ENCODE peak calls at places on chromosomes 3 and 15, in six cellular contexts. B is neuronal stem cell, Z is IMR-90, I is mesenchymal stem cell, R is H1, N is trophoblast cell. U is an unnamed sample.

GRCh38 chr15:100230784-100231183 is 111.0 kb downstream of the ADAMTS17 start:
- DNase-seq in Z (no peak), B (no peak), I (no peak), N (no peak), R (no peak), U (no peak)

GRCh38 chr3:191070762-191071365 is 128.2 kb upstream of the OSTN start:
- DNase-seq in I (no peak), R (no peak), B (no peak), N (no peak), Z (peak; percentile 16), U (no peak)

GRCh38 chr15:98690272-98690671 is 41.9 kb downstream of the IGF1R start:
- DNase-seq in Z (peak; percentile 47), N (no peak), B (no peak), I (peak; percentile 28), R (no peak), U (no peak)

GRCh38 chr3:26590919-26591318 is 31.7 kb upstream of the LRRC3B start:
- DNase-seq in N (no peak), B (no peak), I (no peak), Z (no peak), R (no peak), U (no peak)

GRCh38 chr3:197718904-197719303 is 17.8 kb downstream of the RUBCN start:
- DNase-seq in Z (peak; percentile 96), N (peak; percentile 86), R (no peak), I (peak; percentile 86), B (no peak), U (no peak)

GRCh38 chr3:20914260-20914659 is 728.3 kb upstream of the SGO1 start:
- DNase-seq in N (no peak), R (no peak), Z (no peak), I (no peak), B (no peak), U (no peak)

GRCh38 chr3:150319900-150320299 is 88.2 kb upstream of the TSC22D2 start:
- DNase-seq in R (no peak), I (peak; percentile 88), N (peak; percentile 87), Z (peak; percentile 96), B (no peak), U (no peak)

GRCh38 chr3:131922356-131922755 is 112.5 kb downstream of the CPNE4 start:
- DNase-seq in I (no peak), B (no peak), R (no peak), N (no peak), Z (no peak), U (no peak)

GRCh38 chr3:24119321-24119751 is 174.2 kb downstream of the NR1D2 start:
- DNase-seq in I (peak; percentile 36), R (no peak), B (no peak), Z (peak; percentile 67), N (no peak), U (no peak)

GRCh38 chr3:150035910-150036661 is 65.4 kb upstream of the PFN2 start:
- DNase-seq in B (no peak), Z (no peak), I (peak; percentile 54), R (no peak), N (no peak), U (no peak)

GRCh38 chr3:142724682-142725351 is 983 bp downstream of the TRPC1 start:
- DNase-seq in N (peak; percentile 21), R (peak; percentile 34), B (no peak), I (peak; percentile 66), Z (peak; percentile 18), U (peak; percentile 82)

GRCh38 chr15:100901702-100902435 is 17.3 kb upstream of the LRRK1 start:
- DNase-seq in Z (no peak), N (no peak), B (no peak), I (no peak), R (no peak), U (peak; percentile 6)

GRCh38 chr3:30285188-30286006 is 321.0 kb upstream of the TGFBR2 start:
- DNase-seq in N (no peak), I (no peak), R (no peak), B (no peak), Z (no peak), U (no peak)
- H2AFZ ChIP-seq in N (no peak overlapping the region), I (no peak overlapping the region), R (no peak overlapping the region), B (no peak overlapping the region), Z (no peak overlapping the region), U (no peak overlapping the region)

DNA sequence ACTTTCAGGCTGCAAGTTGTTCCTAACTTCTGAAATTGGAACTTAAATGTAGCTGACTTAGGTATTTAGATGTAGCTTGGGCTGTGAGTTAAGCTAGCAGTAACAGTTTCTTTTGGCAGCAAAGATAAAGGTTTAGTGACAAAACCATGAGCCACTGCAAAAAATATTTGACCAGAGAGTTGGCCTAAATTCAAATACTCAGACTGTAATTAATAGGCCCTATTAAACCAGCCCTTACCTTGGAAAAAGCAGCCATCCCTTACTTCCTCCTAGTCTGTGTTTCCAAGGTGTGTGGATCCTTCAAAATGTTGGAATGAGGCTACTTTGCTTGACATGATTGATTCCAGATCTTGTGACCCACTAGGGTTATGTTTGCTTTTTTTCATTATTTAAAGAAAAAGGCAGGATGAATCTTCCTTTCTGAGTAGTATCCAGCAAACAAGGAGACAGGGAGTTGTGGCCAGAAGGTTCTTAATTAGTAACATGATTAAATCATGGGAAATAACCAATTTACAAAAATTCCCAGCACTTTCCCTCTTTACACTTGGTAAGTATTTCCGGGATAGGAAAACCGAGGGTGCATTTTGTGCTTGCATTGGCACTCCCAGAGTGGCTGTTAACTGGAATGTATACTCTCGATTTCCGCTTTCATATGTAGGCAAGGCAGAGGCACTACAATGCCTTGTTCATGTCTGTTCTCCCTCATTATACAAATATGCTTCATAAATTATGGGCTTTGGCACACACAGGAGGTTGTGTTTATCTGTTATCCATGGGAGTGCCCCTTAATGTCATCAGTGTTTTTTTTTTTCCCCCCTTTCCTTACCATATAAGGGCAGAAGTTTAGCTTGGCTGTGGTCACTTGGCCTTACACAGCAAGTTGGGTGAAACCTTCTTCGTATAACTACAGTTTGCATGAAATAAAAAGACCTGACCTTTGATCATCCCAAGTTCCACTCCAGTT is 8.5 kb downstream of the TPM1 start:
- DNase-seq in Z (peak; percentile 88), I (peak; percentile 89), N (no peak), B (no peak), R (no peak), U (no peak)
- H3K4me2 ChIP-seq in Z (peak overlapping the region; percentile 83), I (peak overlapping the region; percentile 0), N (peak overlapping the region; percentile 13), B (no peak overlapping the region), R (no peak overlapping the region), U (no peak overlapping the region)

GRCh38 chr3:38454179-38454883 is 641 bp downstream of the ACVR2B start:
- DNase-seq in R (no peak), B (peak; percentile 40), I (peak; percentile 26), Z (peak; percentile 13), N (peak; percentile 14), U (no peak)
- H3K23ac ChIP-seq in R (no peak overlapping the region), B (peak overlapping the region; percentile 76), I (peak overlapping the region; percentile 87), Z (peak overlapping the region; percentile 79), N (peak overlapping the region; percentile 35), U (no peak overlapping the region)

GRCh38 chr3:73467211-73467610 is 157.5 kb downstream of the PDZRN3 start:
- DNase-seq in N (no peak), R (no peak), Z (no peak), I (no peak), B (no peak), U (no peak)
- H2AFZ ChIP-seq in N (no peak overlapping the region), R (no peak overlapping the region), Z (no peak overlapping the region), I (no peak overlapping the region), B (no peak overlapping the region), U (no peak overlapping the region)

DNA sequence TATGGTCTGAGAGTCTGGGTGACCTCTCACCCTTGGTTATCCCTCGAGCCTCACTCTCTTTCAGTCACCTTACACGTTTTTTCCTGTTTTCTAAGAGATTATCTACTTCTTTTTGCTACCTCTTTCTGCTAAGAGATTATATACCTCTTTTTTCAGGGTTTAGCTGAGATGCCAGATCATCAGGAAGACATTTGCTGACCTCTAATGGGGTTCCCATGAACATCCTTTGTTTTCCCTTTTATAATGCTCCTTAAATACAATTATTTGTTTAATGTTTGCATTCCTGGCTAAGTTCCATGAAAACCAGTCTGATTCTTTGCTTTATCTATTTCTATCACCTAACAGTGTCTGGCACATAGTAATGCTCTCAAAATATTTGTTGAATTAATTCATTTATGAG is 39.6 kb downstream of the LEKR1 start:
- DNase-seq in Z (peak; percentile 40), B (no peak), R (no peak), N (no peak), I (no peak), U (no peak)
- H3K4me2 ChIP-seq in Z (no peak overlapping the region), B (no peak overlapping the region), R (no peak overlapping the region), N (no peak overlapping the region), I (no peak overlapping the region), U (no peak overlapping the region)

GRCh38 chr3:123013876-123014275 is 13.7 kb downstream of the SEMA5B start:
- DNase-seq in N (no peak), B (no peak), R (no peak), I (no peak), Z (no peak), U (no peak)
- H3K23ac ChIP-seq in N (no peak overlapping the region), B (no peak overlapping the region), R (no peak overlapping the region), I (no peak overlapping the region), Z (no peak overlapping the region), U (no peak overlapping the region)

GRCh38 chr3:145815707-145816413 is 345.1 kb downstream of the PLOD2 start:
- DNase-seq in Z (no peak), N (no peak), I (no peak), R (peak; percentile 47), B (no peak), U (peak; percentile 76)
- H2AFZ ChIP-seq in Z (no peak overlapping the region), N (no peak overlapping the region), I (no peak overlapping the region), R (peak overlapping the region; percentile 92), B (no peak overlapping the region), U (no peak overlapping the region)